ENCODE peak calls at places on chromosomes 6 and 20, in four cellular contexts. H is fibroblast of lung, P is psoas muscle, Y is A549. D is an unnamed sample. For H3K4me1, the result is how much of the 10 kb centered on the place peaks cover.

GRCh38 chr6:100346828-100347227 is 117.9 kb downstream of the SIM1 start:
- DNase-seq in H (peak), Y (peak), P (no peak), D (no peak)

GRCh38 chr6:4358414-4359107 is 223.2 kb upstream of the ECI2 start:
- DNase-seq in H (peak), Y (peak), P (peak), D (peak)

GRCh38 chr20:33862709-33863403 is 51.7 kb downstream of the CHMP4B start:
- DNase-seq in P (peak), Y (peak), H (peak), D (peak)

GRCh38 chr20:37207176-37207575 is 27.8 kb upstream of the MROH8 start:
- DNase-seq in P (no peak), H (no peak), Y (no peak), D (no peak)

GRCh38 chr6:150142657-150143501 is at the start of gene PPP1R14C:
- DNase-seq in P (peak), H (no peak), Y (no peak), D (peak)

GRCh38 chr6:136950436-136950835 is 28.3 kb downstream of the SLC35D3 start:
- DNase-seq in H (no peak), Y (no peak), P (no peak), D (no peak)

GRCh38 chr6:144176043-144176442 is 25.7 kb downstream of the STX11 start:
- DNase-seq in H (no peak), Y (no peak), P (no peak), D (no peak)

GRCh38 chr6:38179300-38179699 is 359.8 kb downstream of the ZFAND3 start:
- DNase-seq in H (no peak), P (no peak), Y (no peak), D (no peak)

GRCh38 chr6:168126566-168127383 is 47.8 kb upstream of the FRMD1 start:
- DNase-seq in H (no peak), P (no peak), Y (no peak), D (no peak)

GRCh38 chr6:110323004-110323657 is 35.0 kb downstream of the METTL24 start:
- DNase-seq in Y (no peak), P (no peak), H (no peak), D (no peak)

GRCh38 chr20:43682446-43682845 is 15.5 kb downstream of the MYBL2 start:
- DNase-seq in P (no peak), H (no peak), Y (no peak), D (no peak)

GRCh38 chr6:2739335-2739734 is 11.4 kb downstream of the MYLK4 start:
- DNase-seq in H (peak), P (no peak), Y (peak), D (no peak)

GRCh38 chr6:45229416-45229815 is 98.7 kb upstream of the RUNX2 start:
- DNase-seq in H (no peak), Y (no peak), P (no peak), D (no peak)

GRCh38 chr20:33839591-33839990 is 28.4 kb downstream of the CHMP4B start:
- DNase-seq in P (peak), H (no peak), Y (no peak), D (peak)

GRCh38 chr6:72741083-72741482 is 119.2 kb downstream of the KCNQ5 start:
- DNase-seq in P (no peak), H (no peak), Y (no peak), D (no peak)

GRCh38 chr6:43600595-43600994 is 24.6 kb downstream of the POLH start:
- DNase-seq in P (no peak), Y (no peak), H (no peak), D (no peak)

GRCh38 chr20:33387177-33387576 is 14.1 kb downstream of the CDK5RAP1 start:
- DNase-seq in H (no peak), P (peak), Y (peak), D (no peak)

GRCh38 chr6:84415068-84415467 is 187.6 kb upstream of the CEP162 start:
- DNase-seq in Y (no peak), H (no peak), P (no peak), D (no peak)

GRCh38 chr20:20733943-20734342 is 21.5 kb upstream of the RALGAPA2 start:
- DNase-seq in Y (no peak), H (no peak), P (no peak), D (no peak)

GRCh38 chr6:42138630-42139619 is 3.5 kb downstream of the C6orf132 start:
- DNase-seq in P (no peak), Y (peak), H (peak), D (no peak)
- H3K4me1 ChIP-seq in P (under half), Y (half or more), H (under half), D (under half)

GRCh38 chr6:113876654-113877053 is 19.5 kb downstream of the MARCKS start:
- DNase-seq in H (peak), Y (peak), P (no peak), D (no peak)
- TF ChIP-seq CTCF in H (no peak), Y (no peak), P (no peak), D (no peak)

GRCh38 chr6:32096087-32096393 is 13.1 kb downstream of the TNXB start:
- DNase-seq in P (no peak), Y (no peak), H (no peak), D (no peak)
- H3K4me3 ChIP-seq in P (peak), Y (no peak), H (no peak), D (no peak)

GRCh38 chr20:3157817-3158216 is 1.8 kb downstream of the FASTKD5 start:
- DNase-seq in Y (no peak), P (no peak), H (no peak), D (no peak)
- H3K4me1 ChIP-seq in Y (under half), P (half or more), H (under half), D (under half)

GRCh38 chr6:120056085-120056484 is 706.5 kb upstream of the MAN1A1 start:
- DNase-seq in P (no peak), H (no peak), Y (peak), D (no peak)
- TF ChIP-seq CTCF in P (no peak), H (no peak), Y (no peak), D (no peak)

DNA sequence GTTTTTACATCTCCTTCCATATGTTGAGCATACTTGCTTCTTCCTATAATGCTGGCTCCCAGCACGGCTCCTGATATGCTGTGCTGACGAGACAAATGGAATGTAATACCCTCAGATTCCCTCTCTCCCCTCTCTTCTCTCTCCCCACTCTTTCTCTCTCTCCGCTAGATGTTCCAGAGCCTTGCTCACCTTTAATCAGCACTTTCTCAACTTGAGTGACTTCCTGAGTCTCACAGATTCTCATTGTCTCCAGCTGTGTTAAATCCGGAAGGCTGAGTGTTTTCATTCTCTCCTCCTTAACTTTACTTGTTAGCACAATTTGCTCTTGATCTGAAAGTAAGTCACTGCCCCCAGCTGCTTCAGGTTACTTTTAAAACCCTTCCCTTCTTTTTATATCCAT is 22.6 kb downstream of the RCAN2 start:
- DNase-seq in H (no peak), P (no peak), Y (no peak), D (no peak)
- H3K4me3 ChIP-seq in H (no peak), P (no peak), Y (no peak), D (no peak)

D was measured in mucosa of descending colon.